ENCODE peak calls at places on chromosomes 11 and 22, in ten cellular contexts. O is ovary, E is GM12892, I is IMR-90, G is prostate gland, U is lower leg skin, J is heart left ventricle, Y is tibial nerve, Q is adrenal gland, P is H54. L is an unnamed sample.
A peak's percentile ranks its signal among the peaks of the same experiment; 100 is the strongest.

GRCh38 chr11:134944986-134945385 is 532.9 kb upstream of the B3GAT1 start:
- DNase-seq in O (no peak), E (no peak), I (no peak), G (no peak), U (no peak), J (no peak), Y (no peak), Q (no peak), P (no peak), L (no peak)

GRCh38 chr11:73539506-73540084 is 58.3 kb downstream of the FAM168A start:
- DNase-seq in O (no peak), E (no peak), I (no peak), G (no peak), U (no peak), J (no peak), Y (no peak), Q (no peak), P (no peak), L (no peak)

GRCh38 chr11:803770-804598 is 1.0 kb downstream of the PIDD1 start:
- DNase-seq in O (no peak), E (no peak), I (no peak), G (no peak), U (no peak), J (no peak), Y (no peak), Q (no peak), P (no peak), L (no peak)

GRCh38 chr11:125910450-125910849 is 6.1 kb downstream of the DDX25 start:
- DNase-seq in O (no peak), E (no peak), I (no peak), G (no peak), U (no peak), J (no peak), Y (no peak), Q (no peak), P (no peak), L (no peak)

GRCh38 chr11:43547900-43548381 is 132.6 kb upstream of the HSD17B12 start:
- DNase-seq in O (peak; percentile 92), E (no peak), I (no peak), G (no peak), U (no peak), J (peak; percentile 69), Y (no peak), Q (peak; percentile 70), P (no peak), L (peak; percentile 40)

GRCh38 chr22:32752326-32752725 is 49.2 kb upstream of the TIMP3 start:
- DNase-seq in O (no peak), E (no peak), I (peak; percentile 63), G (no peak), U (no peak), J (no peak), Y (no peak), Q (no peak), P (no peak), L (no peak)

GRCh38 chr11:66869471-66869870 is 12.6 kb downstream of the LRFN4 start:
- DNase-seq in O (no peak), E (no peak), I (no peak), G (no peak), U (no peak), J (no peak), Y (no peak), Q (no peak), P (no peak), L (no peak)

GRCh38 chr22:48627203-48627602 is 1200.5 kb downstream of the BRD1 start:
- DNase-seq in O (peak; percentile 59), E (no peak), I (no peak), G (no peak), U (no peak), J (peak; percentile 46), Y (no peak), Q (no peak), P (no peak), L (no peak)

GRCh38 chr22:46515208-46516111 is 22.0 kb downstream of the CELSR1 start:
- DNase-seq in O (no peak), E (no peak), I (peak; percentile 45), G (no peak), U (no peak), J (peak; percentile 35), Y (no peak), Q (no peak), P (peak; percentile 71), L (no peak)

GRCh38 chr11:129795089-129795488 is 20.6 kb upstream of the TMEM45B start:
- DNase-seq in O (no peak), E (no peak), I (no peak), G (no peak), U (no peak), J (no peak), Y (no peak), Q (no peak), P (no peak), L (no peak)

GRCh38 chr11:121467965-121468364 is 15.2 kb upstream of the SORL1-AS1 start:
- DNase-seq in O (no peak), E (peak; percentile 68), I (no peak), G (peak; percentile 36), U (no peak), J (no peak), Y (no peak), Q (no peak), P (no peak), L (no peak)

GRCh38 chr11:32427935-32428664 is 7.2 kb downstream of the WT1 start:
- DNase-seq in O (peak; percentile 38), E (no peak), I (no peak), G (no peak), U (no peak), J (no peak), Y (no peak), Q (no peak), P (no peak), L (no peak)

GRCh38 chr22:45740236-45740635 is 68.6 kb downstream of the ATXN10 start:
- DNase-seq in O (no peak), E (no peak), I (peak; percentile 35), G (no peak), U (no peak), J (no peak), Y (no peak), Q (no peak), P (no peak), L (no peak)

GRCh38 chr22:35612903-35613302 is 4.2 kb downstream of the MB start:
- DNase-seq in O (no peak), E (no peak), I (no peak), G (no peak), U (no peak), J (no peak), Y (no peak), Q (no peak), P (no peak), L (no peak)
- TF ChIP-seq POLR2A in O (no peak), E (no peak), I (no peak), G (no peak), U (no peak), J (peak; percentile 42), Y (no peak), Q (no peak), P (no peak), L (no peak)

DNA sequence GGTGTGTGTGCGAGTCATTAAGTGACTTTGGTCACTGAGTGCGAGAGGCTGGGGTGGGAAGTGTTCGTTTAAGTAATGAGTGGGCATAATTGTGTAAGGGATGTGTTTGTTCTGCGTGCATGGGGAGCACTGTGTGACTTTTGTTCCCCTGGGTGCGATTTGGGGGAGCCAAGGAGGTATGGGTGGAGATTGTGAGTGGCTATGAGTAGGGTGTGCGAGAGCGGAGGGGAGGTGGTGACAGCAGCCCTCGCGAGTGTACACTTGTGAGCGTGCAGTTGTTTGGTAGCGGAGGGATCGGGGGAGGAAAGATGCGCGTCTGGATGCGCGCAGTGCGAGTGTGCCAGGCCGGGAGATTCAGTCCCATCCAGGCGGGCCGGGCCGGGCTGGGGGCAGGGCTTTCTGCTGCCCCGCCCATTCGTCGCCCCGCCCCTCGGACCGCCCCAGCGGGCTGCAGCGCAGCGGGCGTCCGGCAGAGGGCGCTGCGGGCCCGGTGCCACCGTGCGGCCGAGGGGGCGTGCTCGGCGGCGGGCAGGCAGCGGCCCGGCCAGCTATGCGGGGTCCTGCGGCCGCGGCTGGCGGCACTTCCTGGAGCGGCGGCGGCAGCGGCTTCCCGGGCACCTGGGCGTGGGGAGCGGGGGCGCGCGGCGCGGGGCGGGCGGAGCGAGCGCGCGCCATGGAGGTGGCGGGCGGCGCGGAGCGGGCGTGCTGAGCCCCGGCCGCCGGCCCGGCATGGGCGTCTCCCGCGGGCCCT is at the start of gene DGKZ:
- DNase-seq in O (peak; percentile 88), E (peak; percentile 92), I (peak; percentile 74), G (peak; percentile 87), U (peak; percentile 79), J (peak; percentile 95), Y (peak; percentile 68), Q (peak; percentile 83), P (peak; percentile 94), L (peak; percentile 97)
- TF ChIP-seq POLR2A in O (no peak), E (peak; percentile 64), I (no peak), G (peak; percentile 67), U (no peak), J (peak; percentile 65), Y (peak; percentile 36), Q (peak; percentile 45), P (peak; percentile 72), L (no peak)

GRCh38 chr11:80595011-80595410 is 1154.2 kb upstream of the TENM4 start:
- DNase-seq in O (no peak), E (no peak), I (peak; percentile 68), G (no peak), U (no peak), J (no peak), Y (no peak), Q (no peak), P (no peak), L (peak; percentile 15)
- TF ChIP-seq POLR2A in O (no peak), E (no peak), I (no peak), G (no peak), U (no peak), J (no peak), Y (no peak), Q (no peak), P (no peak), L (no peak)

DNA sequence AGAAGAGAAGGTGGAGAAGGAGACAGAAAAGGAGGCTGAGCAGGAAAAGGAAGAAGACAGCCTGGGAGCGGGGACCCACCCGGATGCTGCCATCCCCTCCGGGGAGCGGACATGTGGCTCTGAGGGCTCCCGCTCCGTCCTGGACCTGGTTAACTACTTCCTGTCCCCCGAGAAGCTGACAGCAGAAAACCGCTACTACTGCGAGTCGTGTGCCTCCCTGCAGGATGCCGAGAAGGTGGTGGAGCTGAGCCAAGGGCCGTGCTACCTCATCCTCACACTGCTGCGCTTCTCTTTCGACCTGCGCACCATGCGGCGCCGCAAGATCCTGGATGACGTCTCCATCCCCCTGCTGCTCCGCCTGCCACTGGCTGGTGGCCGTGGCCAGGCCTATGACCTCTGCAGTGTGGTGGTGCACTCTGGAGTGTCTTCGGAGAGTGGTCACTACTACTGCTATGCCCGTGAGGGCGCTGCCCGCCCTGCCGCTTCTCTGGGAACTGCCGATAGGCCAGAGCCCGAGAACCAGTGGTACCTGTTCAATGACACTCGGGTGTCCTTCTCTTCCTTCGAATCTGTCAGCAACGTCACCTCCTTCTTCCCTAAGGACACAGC is 21.4 kb downstream of the USP35 start:
- DNase-seq in O (no peak), E (no peak), I (no peak), G (no peak), U (no peak), J (no peak), Y (no peak), Q (no peak), P (no peak), L (no peak)
- TF ChIP-seq POLR2A in O (no peak), E (no peak), I (no peak), G (no peak), U (no peak), J (no peak), Y (no peak), Q (no peak), P (no peak), L (no peak)

L was measured in erythroblast.